ENCODE peak calls at places on chromosome 6, in six cellular contexts. P is naive thymus-derived CD8-positive, alpha-beta T cell; F is H4; V is AG04450; W is T47D; J is substantia nigra. G is an unnamed sample.

GRCh38 chr6:42100029-42100901 is 42.2 kb downstream of the C6orf132 start:
- DNase-seq in P (peak), J (no peak), W (no peak), V (peak), F (no peak), G (no peak)

GRCh38 chr6:62640749-62641148 is 354.7 kb upstream of the KHDRBS2 start:
- DNase-seq in F (no peak), W (no peak), P (no peak), V (no peak), J (no peak), G (no peak)

GRCh38 chr6:22008248-22008836 is 288.5 kb downstream of the PRL start:
- DNase-seq in V (no peak), F (no peak), P (no peak), W (no peak), J (no peak), G (no peak)

GRCh38 chr6:119163006-119163405 is 84.5 kb upstream of the FAM184A start:
- DNase-seq in V (no peak), P (no peak), W (no peak), J (no peak), F (no peak), G (no peak)

GRCh38 chr6:66336171-66336570 is 629.1 kb upstream of the EYS start:
- DNase-seq in J (no peak), F (no peak), V (no peak), W (no peak), P (no peak), G (no peak)

GRCh38 chr6:3022765-3023662 is 23.3 kb downstream of the NQO2 start:
- DNase-seq in J (no peak), V (no peak), P (no peak), F (no peak), W (no peak), G (no peak)

GRCh38 chr6:77456531-77457248 is 6.6 kb downstream of the HTR1B start:
- DNase-seq in P (no peak), V (peak), W (no peak), F (peak), J (no peak), G (no peak)

GRCh38 chr6:6875818-6876470 is 231.8 kb upstream of the RREB1 start:
- DNase-seq in J (no peak), W (no peak), P (no peak), F (peak), V (peak), G (no peak)

GRCh38 chr6:167569879-167570278 is 245.0 kb downstream of the TTLL2 start:
- DNase-seq in W (no peak), V (no peak), P (no peak), J (no peak), F (no peak), G (no peak)

GRCh38 chr6:84512396-84512795 is 252.0 kb downstream of the TBX18 start:
- DNase-seq in J (no peak), F (no peak), V (no peak), P (no peak), W (no peak), G (no peak)

GRCh38 chr6:139882977-139883728 is 508.7 kb upstream of the CITED2 start:
- DNase-seq in F (no peak), W (no peak), V (no peak), J (no peak), P (no peak), G (no peak)

GRCh38 chr6:74991573-74992332 is 214.1 kb downstream of the COL12A1 start:
- DNase-seq in P (no peak), W (no peak), F (peak), J (no peak), V (no peak), G (no peak)

GRCh38 chr6:145929037-145929633 is 35.0 kb downstream of the SHPRH start:
- DNase-seq in W (no peak), P (no peak), F (peak), J (no peak), V (peak), G (peak)

GRCh38 chr6:158226655-158227512 is 58.7 kb downstream of the GTF2H5 start:
- DNase-seq in F (no peak), W (peak), V (no peak), J (no peak), P (no peak), G (no peak)

GRCh38 chr6:24425091-24425490 is 22.4 kb downstream of the MRS2 start:
- DNase-seq in F (no peak), V (no peak), J (no peak), W (no peak), P (no peak), G (no peak)

GRCh38 chr6:152170702-152171667 is 363.5 kb downstream of the ESR1 start:
- DNase-seq in F (peak), P (no peak), W (peak), V (peak), J (no peak), G (no peak)

GRCh38 chr6:125112934-125113333 is 40.6 kb upstream of the TPD52L1 start:
- DNase-seq in P (no peak), V (no peak), J (no peak), W (no peak), F (no peak), G (no peak)

GRCh38 chr6:33886673-33887144 is 82.9 kb upstream of the MLN start:
- DNase-seq in J (no peak), V (peak), F (no peak), W (no peak), P (no peak), G (no peak)

GRCh38 chr6:99736302-99736701 is 129.7 kb downstream of the PRDM13 start:
- DNase-seq in F (no peak), J (no peak), V (no peak), W (no peak), P (no peak), G (no peak)

GRCh38 chr6:33112148-33112547 is 36.4 kb downstream of the HLA-DPB1 start:
- DNase-seq in V (no peak), F (no peak), J (no peak), W (peak), P (no peak), G (peak)

GRCh38 chr6:74318738-74319137 is 622.7 kb downstream of the CD109 start:
- DNase-seq in P (no peak), J (no peak), F (no peak), V (no peak), W (no peak), G (no peak)

GRCh38 chr6:45647341-45648138 is 269.8 kb upstream of the SUPT3H start:
- DNase-seq in F (no peak), V (no peak), P (no peak), J (no peak), W (no peak), G (no peak)

GRCh38 chr6:90288404-90288803 is 8.2 kb downstream of the BACH2 start:
- DNase-seq in P (no peak), J (no peak), V (no peak), F (no peak), W (no peak), G (no peak)

GRCh38 chr6:7542065-7542877 is 800 bp downstream of the DSP start:
- DNase-seq in W (peak), F (no peak), P (no peak), V (no peak), J (no peak), G (no peak)

GRCh38 chr6:159961523-159961922 is 7.4 kb upstream of the IGF2R start:
- DNase-seq in P (no peak), F (no peak), J (no peak), V (no peak), W (no peak), G (no peak)

GRCh38 chr6:79947191-79948173 is at the start of gene ELOVL4:
- DNase-seq in P (peak), J (peak), V (peak), W (peak), F (peak), G (no peak)

GRCh38 chr6:74075323-74075722 is 379.3 kb downstream of the CD109 start:
- DNase-seq in F (no peak), J (no peak), V (no peak), W (no peak), P (no peak), G (no peak)

GRCh38 chr6:147211831-147212230 is 7.6 kb downstream of the STXBP5 start:
- DNase-seq in W (no peak), J (no peak), V (no peak), F (no peak), P (no peak), G (no peak)

GRCh38 chr6:147930743-147931142 is 411.9 kb upstream of the SASH1 start:
- DNase-seq in V (no peak), P (no peak), J (no peak), W (no peak), F (no peak), G (no peak)

GRCh38 chr6:25006565-25007001 is 70.8 kb upstream of the RIPOR2 start:
- DNase-seq in V (no peak), P (no peak), F (peak), J (no peak), W (peak), G (peak)

GRCh38 chr6:129717287-129717686 is 7.3 kb upstream of the ARHGAP18 start:
- DNase-seq in J (no peak), F (no peak), P (no peak), V (no peak), W (no peak), G (no peak)

GRCh38 chr6:19736066-19736465 is 101.1 kb upstream of the ID4 start:
- DNase-seq in J (no peak), W (no peak), F (no peak), V (no peak), P (no peak), G (peak)

GRCh38 chr6:43269273-43270007 is 26.2 kb downstream of the TTBK1 start:
- DNase-seq in V (no peak), W (no peak), F (no peak), P (no peak), J (no peak), G (no peak)

GRCh38 chr6:92341224-92341623 is 1078.1 kb downstream of the EPHA7 start:
- DNase-seq in P (no peak), W (no peak), F (no peak), J (no peak), V (no peak), G (peak)

GRCh38 chr6:16244869-16245451 is 6.6 kb downstream of the GMPR start:
- DNase-seq in W (no peak), V (no peak), P (no peak), F (no peak), J (peak), G (no peak)

GRCh38 chr6:26195376-26195923 is 108.2 kb downstream of the HFE start:
- DNase-seq in W (peak), P (peak), F (peak), J (peak), V (peak), G (peak)

GRCh38 chr6:114997813-114998292 is 655.0 kb upstream of the HS3ST5 start:
- DNase-seq in P (no peak), V (no peak), F (peak), W (no peak), J (no peak), G (no peak)

GRCh38 chr6:80523531-80523970 is 417.1 kb downstream of the BCKDHB start:
- DNase-seq in F (peak), W (no peak), P (no peak), V (no peak), J (no peak), G (no peak)

G was measured in LNCaP clone FGC.